ENCODE peak calls at places on chromosomes 6 and 20, in eight cellular contexts. G, T, Q, X, H, S, C and P are unnamed samples.

GRCh38 chr6:34817337-34817910 is 25.5 kb downstream of the BLTP3A start:
- DNase-seq in Q (no peak), C (peak), T (no peak), S (no peak), H (no peak), G (no peak), X (no peak), P (no peak)

GRCh38 chr20:57526067-57526884 is 1.3 kb upstream of the CTCFL start:
- DNase-seq in X (no peak), C (no peak), S (no peak), Q (no peak), T (no peak), H (no peak), G (no peak), P (no peak)

GRCh38 chr6:131368077-131368911 is 204.7 kb upstream of the ARG1 start:
- DNase-seq in C (peak), S (no peak), T (peak), G (peak), H (no peak), X (peak), Q (peak), P (no peak)

GRCh38 chr20:58642465-58642864 is 8.6 kb upstream of the STX16 start:
- DNase-seq in C (no peak), S (no peak), Q (no peak), H (no peak), G (no peak), T (no peak), X (no peak), P (no peak)

GRCh38 chr6:151490996-151491395 is 2.8 kb upstream of the CCDC170 start:
- DNase-seq in Q (no peak), H (no peak), C (no peak), S (no peak), X (no peak), G (peak), T (no peak), P (peak)

GRCh38 chr20:10109621-10110020 is 74.8 kb downstream of the ANKEF1 start:
- DNase-seq in X (no peak), S (no peak), C (no peak), H (no peak), G (peak), T (no peak), Q (no peak), P (no peak)

GRCh38 chr6:116008470-116009229 is 52.0 kb downstream of the FRK start:
- DNase-seq in T (no peak), G (peak), Q (no peak), X (no peak), C (peak), H (peak), S (peak), P (peak)

GRCh38 chr6:10223841-10224240 is 191.0 kb downstream of the TFAP2A start:
- DNase-seq in X (no peak), T (no peak), H (no peak), G (no peak), S (no peak), C (no peak), Q (no peak), P (no peak)

GRCh38 chr6:156658186-156658585 is 119.0 kb upstream of the ARID1B start:
- DNase-seq in Q (no peak), G (peak), T (peak), C (peak), X (no peak), H (no peak), S (no peak), P (peak)

GRCh38 chr6:125858427-125859320 is 67.9 kb downstream of the NCOA7 start:
- DNase-seq in S (peak), Q (no peak), H (no peak), T (peak), C (peak), X (no peak), G (peak), P (peak)

DNA sequence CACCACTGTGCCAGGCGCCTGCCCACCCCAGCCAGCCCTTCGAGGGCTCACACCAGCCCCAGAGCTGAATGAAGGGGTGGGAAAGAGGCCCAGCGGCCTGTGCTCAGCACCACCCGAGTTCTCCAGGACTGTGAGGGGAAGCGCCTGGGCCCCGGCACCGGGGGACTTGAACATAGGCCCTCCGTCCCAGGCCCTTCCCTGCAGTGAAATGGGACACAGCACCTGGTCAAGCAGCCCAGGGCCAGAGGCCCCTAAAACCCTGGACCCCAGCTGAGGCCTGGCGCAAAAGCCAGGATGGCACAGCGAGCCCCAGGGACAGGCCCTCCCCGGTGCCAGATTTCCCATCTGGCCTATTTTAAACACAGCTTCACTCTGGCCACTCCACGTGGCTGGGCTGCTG is 4.0 kb downstream of the KCNQ2 start:
- DNase-seq in S (no peak), H (no peak), G (no peak), C (no peak), X (no peak), T (no peak), Q (no peak), P (no peak)
- H3K4me3 ChIP-seq in S (no peak), H (no peak), G (no peak), C (no peak), X (no peak), T (no peak), Q (no peak), P (no peak)

DNA sequence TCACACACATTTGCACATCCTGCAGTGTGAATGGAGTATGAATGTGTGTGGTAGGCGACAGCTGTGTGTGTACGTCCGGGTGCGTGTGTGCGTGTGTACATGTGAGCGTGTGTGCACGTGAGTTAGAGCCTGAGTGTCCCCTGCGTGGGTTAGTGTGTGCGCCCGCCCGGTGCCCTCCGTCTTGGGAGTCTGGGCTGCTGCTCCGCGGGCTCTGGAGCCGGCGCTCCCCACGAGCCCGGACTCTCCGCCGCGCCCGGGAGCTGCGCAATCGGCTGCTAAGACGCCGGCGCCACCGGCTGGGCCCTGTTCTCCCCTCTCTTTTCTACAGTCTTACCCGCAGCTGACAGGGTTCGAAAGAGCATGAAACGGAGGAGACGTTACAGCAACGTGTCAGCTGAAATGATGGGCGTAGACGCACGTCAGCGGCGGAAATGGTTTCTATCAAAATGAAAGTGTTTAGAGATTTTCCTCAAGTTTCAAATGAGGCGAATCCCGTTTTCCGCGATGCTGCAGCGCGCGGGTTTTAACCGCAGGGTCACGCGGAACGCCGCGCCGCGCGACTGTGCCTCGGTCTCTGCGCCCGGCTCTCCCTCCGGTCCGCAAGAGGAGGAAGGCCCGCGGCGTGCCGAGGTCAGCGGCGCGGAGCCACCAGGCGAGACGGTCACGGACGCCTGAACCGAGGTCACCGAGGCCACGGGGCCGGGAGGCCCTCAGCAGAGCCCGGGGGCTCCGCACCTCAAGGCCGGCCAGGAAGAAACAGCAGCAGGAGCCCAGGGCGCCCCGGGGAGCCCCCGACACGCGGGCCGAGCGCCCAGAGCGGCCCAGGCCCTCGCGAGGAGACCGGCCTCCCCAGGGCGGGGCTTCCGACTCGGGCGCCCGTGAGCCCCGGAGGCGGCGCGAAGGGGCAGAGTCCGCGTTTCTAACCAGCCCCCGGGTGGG is 95.3 kb upstream of the BHLHE23 start:
- DNase-seq in S (peak), H (no peak), C (peak), Q (peak), T (peak), X (peak), G (peak), P (peak)
- TF ChIP-seq CTCF in S (no peak), H (no peak), C (no peak), Q (no peak), T (no peak), X (no peak), G (no peak), P (no peak)

DNA sequence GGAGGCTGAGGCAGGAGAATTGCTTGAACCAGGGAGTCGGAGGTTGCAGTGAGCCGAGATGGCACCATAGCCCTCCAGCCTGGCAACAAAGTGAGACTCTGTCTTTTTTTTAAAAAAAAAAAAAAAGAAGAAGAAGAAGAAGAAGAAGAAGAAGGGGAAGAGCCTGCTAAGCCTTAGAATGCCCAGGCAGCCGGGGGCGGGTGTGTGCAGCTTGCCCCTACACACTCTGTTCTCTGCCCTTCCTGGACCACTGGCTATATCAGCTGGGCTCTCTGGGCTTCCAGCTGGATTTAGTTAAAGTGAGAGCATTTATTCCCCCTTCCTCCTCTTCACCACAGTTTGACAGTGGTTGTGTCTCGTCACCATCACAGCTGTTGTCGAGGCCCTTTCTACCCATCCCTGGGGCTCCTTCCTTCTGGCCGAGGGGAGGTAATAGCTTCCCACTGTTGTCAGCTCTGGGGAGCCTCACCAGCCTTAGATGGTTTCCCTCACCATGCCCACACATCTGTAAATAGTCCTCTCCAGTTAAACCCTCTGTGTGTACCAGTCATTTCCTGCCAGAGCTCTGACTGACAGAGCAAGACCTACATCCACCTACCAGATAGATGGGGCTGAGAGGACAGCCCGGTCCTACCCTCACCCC is 77.6 kb downstream of the TRERF1 start:
- DNase-seq in S (no peak), X (no peak), C (no peak), H (no peak), T (no peak), G (no peak), Q (no peak), P (peak)
- H3K4me3 ChIP-seq in S (no peak), X (no peak), C (no peak), H (no peak), T (no peak), G (no peak), Q (no peak), P (no peak)

GRCh38 chr6:77264970-77265369 is 198.3 kb downstream of the HTR1B start:
- DNase-seq in T (no peak), S (no peak), Q (no peak), X (no peak), H (no peak), C (no peak), G (no peak), P (no peak)
- TF ChIP-seq CTCF in T (no peak), S (no peak), Q (no peak), X (no peak), H (no peak), C (no peak), G (no peak), P (no peak)

DNA sequence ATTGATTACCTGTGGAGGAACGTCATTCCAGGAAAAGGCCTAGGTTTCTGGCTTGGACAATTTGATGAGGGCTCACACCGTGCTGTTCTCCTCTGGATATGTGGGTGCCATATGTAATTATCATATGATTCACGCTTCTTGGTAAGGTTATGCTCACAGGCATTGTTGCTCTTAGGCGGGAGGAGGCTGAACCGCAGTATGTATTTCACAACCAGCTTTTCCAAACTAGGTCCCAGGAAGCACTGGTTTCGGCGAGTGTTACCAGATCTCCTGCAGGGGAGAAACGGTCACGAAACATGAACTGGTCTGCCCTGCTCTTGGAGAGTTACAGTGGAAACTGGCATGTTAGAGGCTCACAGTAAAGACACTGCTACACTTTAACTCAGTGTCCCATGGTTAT is 793 bp upstream of the FAM50B start:
- DNase-seq in T (no peak), X (no peak), S (no peak), H (no peak), G (peak), C (peak), Q (no peak), P (peak)
- H3K4me3 ChIP-seq in T (peak), X (peak), S (peak), H (peak), G (no peak), C (peak), Q (peak), P (peak)